ENCODE peak calls at places on chromosome 19, in four cellular contexts. C, A, M and J are unnamed samples.

GRCh38 chr19:10102787-10103236 is 334 bp upstream of the ANGPTL6 start:
- DNase-seq in A (no peak), M (no peak), C (no peak), J (no peak)

GRCh38 chr19:29727906-29728305 is 12.8 kb upstream of the C19orf12 start:
- DNase-seq in M (no peak), C (no peak), A (no peak), J (no peak)

GRCh38 chr19:1261863-1262686 is 7.1 kb upstream of the CIRBP start:
- DNase-seq in C (peak), M (no peak), A (no peak), J (peak)

GRCh38 chr19:40658031-40658430 is 32.4 kb downstream of the NUMBL start:
- DNase-seq in M (no peak), C (no peak), A (no peak), J (no peak)

GRCh38 chr19:1068111-1069001 is 1.4 kb downstream of the ARHGAP45 start:
- DNase-seq in M (no peak), A (no peak), C (no peak), J (no peak)

GRCh38 chr19:51784922-51785690 is 9.9 kb upstream of the FPR3 start:
- DNase-seq in A (no peak), C (peak), M (peak), J (no peak)

GRCh38 chr19:19256072-19256969 is 16.8 kb downstream of the TM6SF2 start:
- DNase-seq in A (no peak), C (no peak), M (no peak), J (no peak)

GRCh38 chr19:42360787-42361544 is 29.1 kb downstream of the CNFN start:
- DNase-seq in M (no peak), A (no peak), C (no peak), J (no peak)

GRCh38 chr19:30879225-30879624 is 470.0 kb downstream of the TSHZ3 start:
- DNase-seq in C (no peak), M (no peak), A (no peak), J (no peak)

GRCh38 chr19:50777830-50778303 is 7.6 kb downstream of the GPR32 start:
- DNase-seq in M (no peak), A (no peak), C (no peak), J (no peak)

GRCh38 chr19:41330476-41330875 is 20.5 kb downstream of the CCDC97 start:
- DNase-seq in M (no peak), A (no peak), C (no peak), J (no peak)

GRCh38 chr19:46065486-46065885 is 24.7 kb upstream of the IGFL4 start:
- DNase-seq in M (no peak), A (no peak), C (no peak), J (no peak)

GRCh38 chr19:6501740-6502648 is at the start of gene TUBB4A:
- DNase-seq in C (no peak), A (peak), M (peak), J (peak)

GRCh38 chr19:47195462-47195861 is 35.5 kb downstream of the BBC3 start:
- DNase-seq in C (no peak), M (no peak), A (no peak), J (no peak)

GRCh38 chr19:3678188-3678587 is 22.1 kb downstream of the PIP5K1C start:
- DNase-seq in M (no peak), A (no peak), C (no peak), J (no peak)

GRCh38 chr19:58351558-58351878 is 1.8 kb downstream of the A1BG start:
- DNase-seq in A (no peak), C (no peak), M (no peak), J (no peak)

GRCh38 chr19:48513289-48514122 is 1.9 kb upstream of the LMTK3 start:
- DNase-seq in M (peak), A (peak), C (no peak), J (peak)

GRCh38 chr19:56917998-56918397 is 77.5 kb upstream of the PEG3 start:
- DNase-seq in C (no peak), M (peak), A (no peak), J (no peak)

GRCh38 chr19:45713141-45713540 is 17.6 kb downstream of the FBXO46 start:
- DNase-seq in C (no peak), A (no peak), M (no peak), J (no peak)

GRCh38 chr19:33473644-33474305 is 47.8 kb downstream of the PEPD start:
- DNase-seq in M (no peak), A (no peak), C (no peak), J (peak)

GRCh38 chr19:12991296-12991695 is 4.0 kb upstream of the NFIX start:
- DNase-seq in A (no peak), C (no peak), M (no peak), J (no peak)

GRCh38 chr19:7295912-7296486 is 1.8 kb upstream of the INSR start:
- DNase-seq in M (no peak), C (no peak), A (no peak), J (no peak)

GRCh38 chr19:58407658-58408151 is 744 bp upstream of the ZNF584 start:
- DNase-seq in C (no peak), A (no peak), M (peak), J (peak)

GRCh38 chr19:29715695-29716581 is 877 bp upstream of the C19orf12 start:
- DNase-seq in A (no peak), M (no peak), C (no peak), J (peak)

GRCh38 chr19:55563261-55563690 is 17.4 kb downstream of the ZNF579 start:
- DNase-seq in A (no peak), M (peak), C (no peak), J (peak)

GRCh38 chr19:42422576-42423461 is 4.4 kb downstream of the LIPE start:
- DNase-seq in A (no peak), C (no peak), M (peak), J (peak)

GRCh38 chr19:46025825-46026224 is 3.0 kb upstream of the PGLYRP1 start:
- DNase-seq in A (no peak), M (no peak), C (no peak), J (no peak)